ENCODE peak calls at places on chromosomes 13 and 19, in seven cellular contexts. C, E, K, P, Y, V and A are unnamed samples.

GRCh38 chr13:23692816-23693215 is 122.6 kb downstream of the TNFRSF19 start:
- DNase-seq in K (no peak), Y (no peak), C (no peak), P (no peak), E (no peak), V (no peak), A (no peak)

GRCh38 chr13:96771501-96772367 is 222.5 kb downstream of the OXGR1 start:
- DNase-seq in P (no peak), K (no peak), C (no peak), E (no peak), V (no peak), Y (no peak), A (no peak)

GRCh38 chr19:5321851-5322681 is 18.5 kb downstream of the PTPRS start:
- DNase-seq in V (no peak), E (peak), C (no peak), P (no peak), Y (no peak), K (no peak), A (peak)

GRCh38 chr19:17778621-17779280 is 16.2 kb upstream of the B3GNT3 start:
- DNase-seq in P (no peak), C (no peak), K (no peak), Y (no peak), V (no peak), E (no peak), A (peak)

GRCh38 chr13:49303533-49304252 is 56.0 kb downstream of the CDADC1 start:
- DNase-seq in E (no peak), C (no peak), K (no peak), Y (no peak), V (peak), P (no peak), A (no peak)

GRCh38 chr19:4057913-4058695 is 8.6 kb downstream of the ZBTB7A start:
- DNase-seq in K (peak), C (peak), V (peak), P (peak), Y (no peak), E (peak), A (no peak)

GRCh38 chr13:111912453-111912866 is 154.5 kb upstream of the SOX1 start:
- DNase-seq in C (peak), V (no peak), K (no peak), E (no peak), P (no peak), Y (peak), A (no peak)

GRCh38 chr13:32225494-32225931 is 89.7 kb downstream of the ZAR1L start:
- DNase-seq in C (no peak), V (no peak), E (no peak), Y (no peak), P (no peak), K (no peak), A (no peak)

GRCh38 chr19:49132974-49133609 is 13.7 kb downstream of the PPFIA3 start:
- DNase-seq in V (no peak), K (no peak), Y (peak), C (no peak), E (no peak), P (no peak), A (no peak)

GRCh38 chr13:32426981-32427851 is 714 bp downstream of the N4BP2L1 start:
- DNase-seq in P (no peak), K (peak), C (peak), Y (peak), E (peak), V (peak), A (peak)

GRCh38 chr19:7657047-7657779 is 11.6 kb upstream of the RETN start:
- DNase-seq in V (no peak), C (peak), P (no peak), K (no peak), E (no peak), Y (no peak), A (no peak)

GRCh38 chr19:35901854-35902661 is at the start of gene HCST:
- DNase-seq in E (peak), V (no peak), C (no peak), P (no peak), Y (no peak), K (no peak), A (peak)

GRCh38 chr19:56355517-56355916 is 37.8 kb downstream of the ZNF582 start:
- DNase-seq in E (no peak), C (no peak), Y (no peak), V (no peak), P (no peak), K (no peak), A (no peak)

GRCh38 chr19:7989071-7989575 is 16.3 kb downstream of the ELAVL1 start:
- DNase-seq in V (no peak), E (no peak), Y (no peak), P (no peak), C (peak), K (no peak), A (no peak)

GRCh38 chr19:49896863-49897621 is at the start of gene IL4I1:
- DNase-seq in K (no peak), C (no peak), E (peak), Y (no peak), P (no peak), V (peak), A (peak)

GRCh38 chr19:15828121-15828620 is 12.7 kb upstream of the OR10H1 start:
- DNase-seq in P (no peak), E (no peak), Y (no peak), V (no peak), C (no peak), K (no peak), A (no peak)

GRCh38 chr13:85363504-85363903 is 435.7 kb downstream of the SLITRK6 start:
- DNase-seq in V (no peak), K (no peak), C (no peak), Y (no peak), P (no peak), E (no peak), A (no peak)

GRCh38 chr19:51108066-51108804 is at the start of gene CTU1:
- DNase-seq in P (peak), Y (peak), K (peak), V (peak), C (peak), E (peak), A (peak)

GRCh38 chr13:71033026-71033425 is 834.0 kb downstream of the DACH1 start:
- DNase-seq in V (no peak), K (no peak), P (no peak), E (no peak), Y (no peak), C (no peak), A (no peak)

GRCh38 chr13:44371421-44371820 is 2.2 kb upstream of the SERP2 start:
- DNase-seq in C (no peak), V (no peak), P (no peak), Y (no peak), E (no peak), K (no peak), A (no peak)

GRCh38 chr13:36344173-36344572 is 2.0 kb downstream of the SPART start:
- DNase-seq in V (no peak), K (no peak), P (no peak), C (no peak), Y (no peak), E (no peak), A (no peak)

GRCh38 chr19:47256688-47257410 is 524 bp downstream of the CCDC9 start:
- DNase-seq in P (peak), K (peak), Y (peak), E (peak), C (peak), V (peak), A (peak)

GRCh38 chr19:15293751-15294505 is 38.4 kb downstream of the BRD4 start:
- DNase-seq in Y (no peak), P (no peak), C (no peak), E (no peak), V (no peak), K (no peak), A (no peak)

GRCh38 chr13:107585466-107585865 is 629.9 kb downstream of the LIG4 start:
- DNase-seq in P (no peak), Y (no peak), C (no peak), K (no peak), V (peak), E (no peak), A (no peak)

DNA sequence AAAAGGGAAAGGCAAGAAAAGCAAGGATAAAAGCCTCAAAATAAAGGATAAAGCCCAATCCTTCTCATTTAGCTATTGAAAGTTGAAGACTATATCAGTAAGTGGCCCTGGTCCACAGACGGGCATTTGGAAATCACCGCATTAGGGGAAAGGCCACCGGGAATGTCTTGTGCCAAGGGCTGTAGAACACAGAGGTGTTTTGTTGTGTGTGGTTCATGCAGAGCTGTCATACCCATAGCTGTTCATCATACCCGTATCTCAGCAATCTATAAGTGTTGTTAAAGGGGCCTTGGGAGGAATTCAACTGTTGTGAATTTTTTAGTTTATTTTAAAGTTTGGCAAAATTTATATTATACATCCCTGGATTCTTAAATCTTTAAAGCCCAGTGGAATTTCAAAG is 33.0 kb downstream of the DLEU7 start:
- DNase-seq in E (no peak), C (no peak), K (no peak), Y (no peak), P (no peak), V (no peak), A (no peak)
- TF ChIP-seq CTCF in E (no peak), C (no peak), K (no peak), Y (no peak), P (no peak), V (no peak), A (no peak)

DNA sequence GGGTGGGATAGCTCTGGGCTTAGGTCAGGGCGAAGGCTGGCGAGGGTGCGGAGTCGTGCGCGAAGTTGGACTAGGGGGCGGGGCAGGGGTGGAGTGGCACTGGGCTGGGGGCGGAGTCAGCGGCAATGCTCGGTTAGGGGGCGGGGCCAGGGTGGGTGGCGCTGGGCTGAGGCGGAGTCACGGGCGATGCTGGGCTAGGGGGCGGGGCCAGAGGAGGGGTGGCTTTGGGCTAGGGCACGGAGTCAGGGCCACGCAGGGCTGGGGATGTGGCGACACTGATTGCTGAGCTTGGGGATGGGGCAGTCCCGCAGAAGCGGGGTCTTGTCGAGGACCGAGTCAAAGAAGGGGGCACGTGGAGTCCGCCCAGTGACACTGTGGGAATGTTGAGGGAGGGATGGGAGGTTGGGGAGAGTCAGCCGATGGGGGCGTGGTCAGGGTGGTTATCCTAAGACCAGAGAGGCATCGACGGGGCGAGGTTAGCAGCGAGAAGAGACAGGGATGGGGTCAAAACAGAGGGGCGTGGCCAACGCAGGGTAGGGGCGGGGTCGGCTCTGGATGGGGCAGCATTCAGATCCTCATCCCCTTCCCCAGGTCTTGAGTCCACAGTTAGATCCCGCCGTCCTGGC is 8.7 kb downstream of the HOMER3 start:
- DNase-seq in P (peak), K (peak), Y (peak), C (peak), E (peak), V (peak), A (peak)
- H3K4me3 ChIP-seq in P (no peak), K (no peak), Y (peak), C (no peak), E (peak), V (no peak), A (peak)

GRCh38 chr13:113586661-113587479 is 2.3 kb downstream of the TFDP1 start:
- DNase-seq in P (no peak), Y (peak), K (no peak), C (no peak), V (no peak), E (no peak), A (no peak)

GRCh38 chr13:113585828-113586355 is 1.3 kb downstream of the TFDP1 start:
- DNase-seq in C (no peak), E (no peak), V (no peak), Y (peak), P (no peak), K (no peak), A (no peak)

GRCh38 chr13:113582841-113583631 is 1.5 kb upstream of the TFDP1 start:
- DNase-seq in Y (peak), K (no peak), P (no peak), C (peak), V (no peak), E (no peak), A (no peak)

GRCh38 chr13:113584205-113584869 is at the start of gene TFDP1:
- DNase-seq in E (peak), C (peak), K (peak), V (peak), P (no peak), Y (peak), A (peak)

GRCh38 chr13:113584870-113585671 is 518 bp downstream of the TFDP1 start:
- DNase-seq in Y (peak), V (no peak), P (no peak), E (no peak), K (no peak), C (peak), A (no peak)
- H3K27ac ChIP-seq in Y (no peak), V (peak), P (no peak), E (no peak), K (no peak), C (no peak), A (no peak)

GRCh38 chr13:42043676-42044075 is 4.8 kb upstream of the DGKH start:
- DNase-seq in C (no peak), P (no peak), K (no peak), Y (no peak), V (no peak), E (no peak), A (no peak)

GRCh38 chr13:42040730-42041016 is 7.8 kb upstream of the DGKH start:
- DNase-seq in E (no peak), V (no peak), K (no peak), Y (no peak), P (no peak), C (no peak), A (no peak)

GRCh38 chr13:42039946-42040729 is 8.3 kb upstream of the DGKH start:
- DNase-seq in P (peak), C (peak), K (peak), V (peak), E (peak), Y (peak), A (peak)

GRCh38 chr13:42041017-42041683 is 7.3 kb upstream of the DGKH start:
- DNase-seq in E (no peak), P (no peak), C (peak), V (peak), K (peak), Y (peak), A (peak)

GRCh38 chr13:42041684-42042035 is 6.8 kb upstream of the DGKH start:
- DNase-seq in P (peak), C (peak), Y (peak), V (no peak), K (peak), E (no peak), A (peak)
- TF ChIP-seq CTCF in P (peak), C (no peak), Y (peak), V (peak), K (peak), E (no peak), A (peak)

DNA sequence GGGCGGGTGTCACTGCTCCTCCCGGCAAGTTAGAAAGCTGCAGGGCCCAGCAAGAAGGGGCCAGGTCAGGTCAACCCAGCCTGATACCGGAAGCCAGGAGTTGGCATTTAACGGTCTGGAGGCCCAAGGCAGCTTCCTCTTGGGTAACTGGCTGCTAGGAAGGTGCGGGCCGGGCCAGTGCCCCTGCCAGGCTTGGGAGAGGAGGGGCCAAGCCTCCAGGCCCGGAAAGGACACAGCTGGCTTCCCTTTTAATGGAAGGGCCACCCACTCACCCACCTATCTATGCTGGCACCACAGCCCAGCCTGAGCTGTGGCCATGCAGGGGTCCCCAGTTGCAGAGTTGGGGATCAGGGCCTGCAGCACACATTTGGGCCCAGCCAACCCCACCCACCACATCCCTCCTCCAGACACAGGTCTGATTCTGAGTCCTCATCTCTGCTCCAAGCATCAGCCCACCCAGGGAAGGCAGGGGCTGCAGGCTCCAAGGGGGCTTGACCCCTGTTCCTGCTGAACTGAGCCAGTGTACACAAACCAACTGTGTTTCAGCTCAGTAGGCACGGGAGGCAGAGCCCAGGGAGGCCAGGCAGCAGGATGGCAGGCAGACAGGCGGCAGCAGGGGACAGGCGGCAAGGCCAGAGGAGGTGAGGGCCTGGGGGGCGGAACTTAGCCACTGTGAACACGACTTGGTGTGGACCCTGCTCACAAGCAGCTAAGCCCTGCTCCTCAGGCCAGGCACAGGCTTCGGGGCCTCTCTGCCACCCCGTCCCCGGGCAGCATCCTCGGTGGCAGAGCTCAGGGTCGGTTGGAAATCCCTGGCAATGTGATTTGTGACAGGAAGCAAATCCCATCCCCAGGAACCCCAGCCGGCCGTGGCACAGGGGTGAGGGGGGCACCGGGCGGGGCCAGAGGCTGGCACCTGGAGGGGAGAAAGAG is 40.8 kb downstream of the ZSWIM4 start:
- DNase-seq in Y (no peak), K (no peak), P (no peak), E (no peak), C (peak), V (no peak), A (no peak)
- H3K4me3 ChIP-seq in Y (no peak), K (peak), P (peak), E (peak), C (no peak), V (no peak), A (no peak)

GRCh38 chr13:74073231-74073630 is 61.0 kb downstream of the KLF12 start:
- DNase-seq in Y (no peak), C (no peak), E (no peak), K (no peak), V (peak), P (no peak), A (no peak)
- H3K27ac ChIP-seq in Y (no peak), C (no peak), E (no peak), K (no peak), V (peak), P (no peak), A (no peak)